ENCODE peak calls at places on chromosome 5, in five cellular contexts. J, F, B, O and C are unnamed samples.

GRCh38 chr5:128081111-128081865 is 2.3 kb upstream of the SLC12A2 start:
- DNase-seq in B (no peak), O (no peak), F (no peak), J (no peak), C (no peak)

GRCh38 chr5:52043543-52043942 is 660.3 kb downstream of the ISL1 start:
- DNase-seq in F (no peak), J (no peak), B (no peak), O (no peak), C (no peak)

GRCh38 chr5:74042559-74043357 is 416.8 kb downstream of the ARHGEF28 start:
- DNase-seq in F (no peak), J (no peak), B (no peak), O (no peak), C (no peak)

GRCh38 chr5:106966686-106967315 is 703.9 kb downstream of the EFNA5 start:
- DNase-seq in J (no peak), B (no peak), F (no peak), O (no peak), C (no peak)

GRCh38 chr5:75473463-75473862 is 38.0 kb downstream of the CERT1 start:
- DNase-seq in B (no peak), J (no peak), O (no peak), F (no peak), C (no peak)

GRCh38 chr5:43110606-43111170 is 10.0 kb upstream of the ZNF131 start:
- DNase-seq in F (no peak), J (peak; percentile 24), B (no peak), O (no peak), C (no peak)

GRCh38 chr5:173735171-173735570 is 118.7 kb upstream of the BOD1 start:
- DNase-seq in O (no peak), F (no peak), B (no peak), J (no peak), C (no peak)

GRCh38 chr5:180804129-180804601 is 1.6 kb upstream of the MGAT1 start:
- DNase-seq in F (no peak), O (no peak), B (no peak), J (no peak), C (no peak)

GRCh38 chr5:119943148-119943547 is 313.8 kb downstream of the FAM170A start:
- DNase-seq in F (no peak), O (no peak), B (no peak), J (no peak), C (no peak)

GRCh38 chr5:159620853-159621540 is 290.7 kb upstream of the IL12B start:
- DNase-seq in B (no peak), J (peak; percentile 40), O (no peak), F (no peak), C (no peak)

GRCh38 chr5:65923339-65923738 is 3.0 kb upstream of the ERBIN start:
- DNase-seq in F (no peak), O (no peak), B (no peak), J (peak; percentile 35), C (no peak)

GRCh38 chr5:3394877-3395599 is 200.6 kb upstream of the IRX1 start:
- DNase-seq in J (peak; percentile 79), B (no peak), O (peak; percentile 46), F (no peak), C (no peak)

GRCh38 chr5:143275871-143276363 is 127.6 kb downstream of the NR3C1 start:
- DNase-seq in F (no peak), J (no peak), O (no peak), B (no peak), C (no peak)

GRCh38 chr5:133552925-133553525 is 59.3 kb downstream of the FSTL4 start:
- DNase-seq in O (peak; percentile 17), B (peak; percentile 57), F (peak; percentile 62), J (peak; percentile 59), C (peak; percentile 61)

GRCh38 chr5:60505373-60505772 is 194.6 kb downstream of the DEPDC1B start:
- DNase-seq in O (no peak), B (no peak), F (no peak), J (no peak), C (no peak)

GRCh38 chr5:133877351-133878235 is 90.8 kb downstream of the C5orf15 start:
- DNase-seq in B (no peak), O (no peak), F (no peak), J (no peak), C (no peak)

GRCh38 chr5:80220268-80220897 is 35.5 kb downstream of the SERINC5 start:
- DNase-seq in O (no peak), F (no peak), J (no peak), B (no peak), C (no peak)

GRCh38 chr5:96111080-96111756 is 149.6 kb upstream of the ELL2 start:
- DNase-seq in F (no peak), J (no peak), B (no peak), O (no peak), C (no peak)

GRCh38 chr5:90307386-90308181 is 102.0 kb downstream of the CETN3 start:
- DNase-seq in J (no peak), O (no peak), F (no peak), B (no peak), C (no peak)

GRCh38 chr5:17228833-17229291 is 11.4 kb downstream of the BASP1 start:
- DNase-seq in B (peak; percentile 22), F (no peak), O (no peak), J (no peak), C (peak; percentile 32)

GRCh38 chr5:172283020-172283861 is at the start of gene UBTD2:
- DNase-seq in O (peak; percentile 86), B (peak; percentile 94), F (peak; percentile 71), J (peak; percentile 80), C (peak; percentile 91)

GRCh38 chr5:133665571-133665970 is 53.2 kb upstream of the FSTL4 start:
- DNase-seq in O (no peak), J (no peak), F (no peak), B (no peak), C (no peak)

GRCh38 chr5:139644646-139645494 is 3.3 kb upstream of the CXXC5 start:
- DNase-seq in O (peak; percentile 1), F (no peak), B (peak; percentile 14), J (no peak), C (no peak)

GRCh38 chr5:2805080-2805479 is 53.6 kb upstream of the IRX2 start:
- DNase-seq in F (no peak), B (no peak), O (no peak), J (peak; percentile 53), C (no peak)

GRCh38 chr5:109407913-109408312 is 1.9 kb downstream of the PJA2 start:
- DNase-seq in J (no peak), O (no peak), F (no peak), B (no peak), C (peak; percentile 19)

GRCh38 chr5:134568761-134569725 is 43.6 kb downstream of the JADE2 start:
- DNase-seq in F (peak; percentile 36), J (no peak), O (peak; percentile 85), B (no peak), C (no peak)

GRCh38 chr5:143314664-143315063 is 88.8 kb downstream of the NR3C1 start:
- DNase-seq in B (no peak), F (no peak), O (no peak), J (no peak), C (no peak)

GRCh38 chr5:137921931-137922330 is 32.7 kb downstream of the PKD2L2 start:
- DNase-seq in J (no peak), F (no peak), O (no peak), B (no peak), C (no peak)

DNA sequence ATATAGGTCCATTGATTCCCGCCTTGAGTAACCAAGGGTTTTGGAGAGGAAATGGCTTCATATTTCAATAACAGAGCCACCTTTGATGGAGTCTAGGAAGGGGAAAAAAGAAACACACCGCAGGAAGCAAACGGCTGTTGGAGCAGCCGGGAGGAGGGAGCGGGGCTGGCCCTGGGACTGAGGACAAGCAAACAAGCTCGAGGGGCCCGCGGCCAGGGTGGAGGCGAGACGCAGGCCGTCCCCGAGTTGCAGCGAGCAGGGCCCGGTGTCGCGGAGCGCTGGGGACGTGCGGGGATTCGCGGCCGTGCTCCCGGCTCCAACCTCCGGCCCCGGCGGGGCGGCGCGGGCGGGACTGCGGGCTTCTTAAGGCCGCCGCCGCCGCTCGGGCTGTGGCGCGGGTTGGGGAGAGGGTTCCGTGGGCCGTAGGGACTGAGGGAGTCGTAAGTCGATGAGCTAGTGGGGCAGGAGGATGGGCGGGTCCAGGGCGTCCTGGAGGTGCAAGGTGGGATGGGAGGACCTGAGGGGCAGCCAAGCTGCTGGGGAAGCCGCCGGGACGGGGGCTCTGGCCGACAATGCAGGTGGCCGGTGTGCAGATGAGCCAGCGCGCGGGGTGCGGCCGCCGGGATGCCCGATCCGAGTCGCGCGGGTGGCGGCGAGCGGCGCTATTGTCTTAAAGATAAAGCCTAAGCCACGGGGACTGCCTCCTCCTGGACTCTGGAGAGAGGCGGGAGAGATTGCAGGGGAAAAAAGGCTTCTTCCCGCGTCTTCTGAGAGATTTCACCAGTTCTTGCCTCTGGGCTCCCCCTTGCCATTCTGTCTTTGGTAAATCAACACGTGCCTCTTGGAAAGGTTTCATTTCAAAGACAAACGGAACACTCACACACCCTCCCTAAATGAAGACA is 1.5 kb upstream of the HAPLN1 start:
- DNase-seq in B (peak; percentile 76), J (peak; percentile 93), O (peak; percentile 51), F (peak; percentile 65), C (peak; percentile 73)
- TF ChIP-seq CTCF in B (peak; percentile 65), J (peak; percentile 75), O (peak; percentile 50), F (peak; percentile 63), C (peak; percentile 68)

DNA sequence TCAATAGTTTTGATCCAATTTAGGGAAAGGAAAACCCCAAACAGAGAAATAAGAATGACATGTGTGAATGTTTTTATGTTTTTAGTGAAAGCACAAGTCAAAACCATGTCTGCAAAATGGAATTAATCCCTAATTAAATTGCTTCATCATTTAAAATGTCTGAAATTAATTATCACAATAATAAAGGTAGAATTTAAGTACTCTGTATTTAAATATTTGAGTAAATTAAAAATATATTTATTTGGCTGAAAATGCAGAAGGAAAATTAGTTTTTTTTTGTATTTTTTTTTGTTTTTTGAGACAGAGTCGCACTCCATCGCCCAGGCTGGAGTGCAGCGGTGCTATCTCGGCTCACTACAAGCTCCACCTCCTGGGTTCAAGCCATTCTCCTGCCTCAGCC is 330.5 kb upstream of the EFNA5 start:
- DNase-seq in F (no peak), J (no peak), B (no peak), O (no peak), C (no peak)
- TF ChIP-seq CTCF in F (no peak), J (no peak), B (no peak), O (no peak), C (no peak)

GRCh38 chr5:144487207-144487606 is 316.5 kb downstream of the KCTD16 start:
- DNase-seq in J (peak; percentile 40), B (no peak), F (no peak), O (no peak), C (no peak)
- TF ChIP-seq CTCF in J (peak; percentile 43), B (no peak), F (no peak), O (no peak), C (no peak)

GRCh38 chr5:23208959-23209431 is 298.4 kb upstream of the PRDM9 start:
- DNase-seq in B (peak; percentile 57), J (peak; percentile 62), F (peak; percentile 28), O (peak; percentile 5), C (peak; percentile 56)
- TF ChIP-seq CTCF in B (peak; percentile 80), J (peak; percentile 78), F (peak; percentile 84), O (peak; percentile 72), C (peak; percentile 67)

DNA sequence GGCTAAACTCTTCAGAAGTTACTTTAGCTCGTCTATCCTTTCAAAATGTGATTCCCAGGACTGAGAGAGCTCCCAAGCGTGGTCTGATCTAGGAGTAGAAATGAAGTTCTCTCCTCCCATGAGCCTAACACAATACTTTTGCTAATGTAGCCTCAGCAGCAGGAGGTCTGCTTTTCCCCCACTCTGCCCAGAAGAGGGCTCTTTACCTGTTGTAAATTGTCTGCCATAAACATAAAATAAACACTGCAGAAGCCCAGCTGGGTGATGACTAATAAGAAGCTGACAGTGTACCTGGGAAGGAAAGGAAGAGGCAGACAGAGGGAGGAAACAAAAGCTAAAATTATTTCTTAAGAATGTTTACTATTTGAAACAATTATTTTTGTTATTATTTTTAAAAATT is 15.4 kb downstream of the SLC36A3 start:
- DNase-seq in F (no peak), B (peak; percentile 23), J (no peak), O (no peak), C (peak; percentile 20)
- TF ChIP-seq CTCF in F (no peak), B (peak; percentile 39), J (no peak), O (no peak), C (no peak)